ENCODE peak calls at places on chromosomes 11 and 22, in seven cellular contexts. H, R, C, U, P, B and M are unnamed samples.

GRCh38 chr11:36059660-36060059 is 115.8 kb downstream of the LDLRAD3 start:
- DNase-seq in C (no peak), P (no peak), R (no peak), B (no peak), H (no peak), U (no peak), M (no peak)

GRCh38 chr11:78645226-78646202 is 70.8 kb upstream of the NARS2 start:
- DNase-seq in P (peak; percentile 75), B (peak; percentile 77), C (peak; percentile 73), U (peak; percentile 55), R (peak; percentile 71), H (peak; percentile 58), M (peak; percentile 57)

GRCh38 chr11:64724863-64725535 is 2.0 kb upstream of the NRXN2 start:
- DNase-seq in B (no peak), R (no peak), U (no peak), P (no peak), H (no peak), C (no peak), M (no peak)

GRCh38 chr11:116219171-116219635 is 553.6 kb downstream of the BUD13 start:
- DNase-seq in P (no peak), H (no peak), B (no peak), R (no peak), U (no peak), C (no peak), M (no peak)

GRCh38 chr11:62573006-62573591 is 592 bp downstream of the EEF1G start:
- DNase-seq in B (peak; percentile 23), H (no peak), C (peak; percentile 51), R (peak; percentile 31), U (no peak), P (no peak), M (no peak)

GRCh38 chr22:24965822-24966626 is 13.5 kb downstream of the KIAA1671 start:
- DNase-seq in C (no peak), U (no peak), R (peak; percentile 40), P (peak; percentile 94), B (no peak), H (no peak), M (peak; percentile 43)

GRCh38 chr11:22521226-22521625 is 104.4 kb downstream of the FANCF start:
- DNase-seq in C (no peak), H (no peak), P (no peak), R (no peak), U (no peak), B (peak; percentile 68), M (no peak)

GRCh38 chr11:64186205-64187165 is 514 bp downstream of the STIP1 start:
- DNase-seq in R (peak; percentile 28), U (no peak), B (no peak), C (peak; percentile 32), H (no peak), P (peak; percentile 60), M (peak; percentile 38)

GRCh38 chr11:19988598-19988997 is 171.7 kb downstream of the DBX1 start:
- DNase-seq in B (peak; percentile 91), H (no peak), U (no peak), R (peak; percentile 43), C (peak; percentile 64), P (no peak), M (peak; percentile 51)

GRCh38 chr11:14443642-14444041 is 56.0 kb downstream of the COPB1 start:
- DNase-seq in P (peak; percentile 46), U (no peak), C (no peak), H (no peak), R (peak; percentile 50), B (peak; percentile 37), M (no peak)

GRCh38 chr22:45505991-45506743 is 3.5 kb downstream of the FBLN1 start:
- DNase-seq in R (no peak), H (no peak), U (peak; percentile 6), P (no peak), C (no peak), B (no peak), M (no peak)

GRCh38 chr11:26992031-26992541 is 1.8 kb upstream of the FIBIN start:
- DNase-seq in H (no peak), C (no peak), P (no peak), B (peak; percentile 95), R (peak; percentile 89), U (no peak), M (no peak)
- H3K4me3 ChIP-seq in H (no peak overlapping the region), C (no peak overlapping the region), P (no peak overlapping the region), B (no peak overlapping the region), R (no peak overlapping the region), U (no peak overlapping the region), M (no peak overlapping the region)

GRCh38 chr11:86040919-86041318 is 28.0 kb downstream of the PICALM start:
- DNase-seq in B (no peak), U (no peak), P (no peak), R (no peak), C (no peak), H (no peak), M (no peak)
- H3K4me3 ChIP-seq in B (no peak overlapping the region), U (no peak overlapping the region), P (no peak overlapping the region), R (no peak overlapping the region), C (no peak overlapping the region), H (no peak overlapping the region), M (no peak overlapping the region)

GRCh38 chr11:77449784-77450183 is 24.1 kb downstream of the PAK1 start:
- DNase-seq in H (no peak), U (no peak), B (no peak), C (no peak), R (no peak), P (no peak), M (no peak)
- H3K4me3 ChIP-seq in H (no peak overlapping the region), U (no peak overlapping the region), B (no peak overlapping the region), C (no peak overlapping the region), R (no peak overlapping the region), P (no peak overlapping the region), M (no peak overlapping the region)

GRCh38 chr22:50244420-50245213 is at the start of gene TUBGCP6:
- DNase-seq in P (peak; percentile 96), R (peak; percentile 95), C (peak; percentile 97), U (peak; percentile 96), B (peak; percentile 92), H (peak; percentile 78), M (peak; percentile 96)

GRCh38 chr22:50248192-50249084 is 2.6 kb downstream of the HDAC10 start:
- DNase-seq in R (no peak), U (no peak), P (no peak), B (no peak), C (no peak), H (no peak), M (no peak)

GRCh38 chr22:50247748-50248147 is 2.9 kb upstream of the TUBGCP6 start:
- DNase-seq in B (peak; percentile 75), R (peak; percentile 39), U (no peak), P (peak; percentile 86), C (peak; percentile 66), H (no peak), M (no peak)

GRCh38 chr22:50245214-50246072 is 620 bp upstream of the TUBGCP6 start:
- DNase-seq in C (no peak), H (no peak), R (no peak), U (no peak), B (no peak), P (no peak), M (no peak)

GRCh38 chr22:50246242-50247175 is 1.7 kb upstream of the TUBGCP6 start:
- DNase-seq in U (no peak), C (no peak), B (no peak), R (no peak), P (no peak), H (peak; percentile 47), M (no peak)
- H3K4me3 ChIP-seq in U (no peak overlapping the region), C (no peak overlapping the region), B (no peak overlapping the region), R (no peak overlapping the region), P (no peak overlapping the region), H (no peak overlapping the region), M (no peak overlapping the region)